ENCODE peak calls at places on chromosomes 4 and X, in four cellular contexts. R is A673, B is mammary epithelial cell, U is neural progenitor cell. J is an unnamed sample.

GRCh38 chr4:103026868-103027267 is 7.4 kb upstream of the SLC9B1 start:
- DNase-seq in B (peak; percentile 19), U (no peak), R (no peak), J (no peak)

GRCh38 chr4:100289530-100289888 is 99.2 kb upstream of the DDIT4L start:
- DNase-seq in B (peak; percentile 12), U (no peak), R (no peak), J (peak; percentile 22)

GRCh38 chrX:147853701-147854100 is 58.0 kb upstream of the FMR1 start:
- DNase-seq in B (no peak), U (no peak), R (no peak), J (no peak)

GRCh38 chr4:7698586-7698985 is 241.1 kb downstream of the AFAP1 start:
- DNase-seq in B (peak; percentile 26), R (no peak), U (peak; percentile 44), J (no peak)

GRCh38 chr4:75004755-75005668 is 72.1 kb downstream of the PARM1 start:
- DNase-seq in R (no peak), U (no peak), B (peak; percentile 24), J (peak; percentile 70)

GRCh38 chr4:143281507-143282169 is 55.0 kb upstream of the GAB1 start:
- DNase-seq in U (no peak), B (no peak), R (no peak), J (no peak)

GRCh38 chrX:15815779-15816452 is 25.6 kb downstream of the ZRSR2 start:
- DNase-seq in R (peak; percentile 74), U (peak; percentile 66), B (no peak), J (peak; percentile 50)

GRCh38 chr4:188197566-188197965 is 58.3 kb downstream of the TRIML1 start:
- DNase-seq in B (no peak), U (no peak), R (peak; percentile 46), J (no peak)

GRCh38 chrX:23332888-23333821 is 1.5 kb upstream of the PTCHD1 start:
- DNase-seq in B (no peak), U (peak; percentile 32), R (no peak), J (no peak)

GRCh38 chrX:23334536-23334870 is at the start of gene PTCHD1:
- DNase-seq in U (no peak), B (no peak), R (no peak), J (no peak)

GRCh38 chrX:23333842-23334535 is 660 bp upstream of the PTCHD1 start:
- DNase-seq in R (peak; percentile 1), B (no peak), U (peak; percentile 67), J (no peak)

GRCh38 chrX:23332101-23332887 is 2.4 kb upstream of the PTCHD1 start:
- DNase-seq in B (no peak), R (no peak), U (peak; percentile 29), J (no peak)

DNA sequence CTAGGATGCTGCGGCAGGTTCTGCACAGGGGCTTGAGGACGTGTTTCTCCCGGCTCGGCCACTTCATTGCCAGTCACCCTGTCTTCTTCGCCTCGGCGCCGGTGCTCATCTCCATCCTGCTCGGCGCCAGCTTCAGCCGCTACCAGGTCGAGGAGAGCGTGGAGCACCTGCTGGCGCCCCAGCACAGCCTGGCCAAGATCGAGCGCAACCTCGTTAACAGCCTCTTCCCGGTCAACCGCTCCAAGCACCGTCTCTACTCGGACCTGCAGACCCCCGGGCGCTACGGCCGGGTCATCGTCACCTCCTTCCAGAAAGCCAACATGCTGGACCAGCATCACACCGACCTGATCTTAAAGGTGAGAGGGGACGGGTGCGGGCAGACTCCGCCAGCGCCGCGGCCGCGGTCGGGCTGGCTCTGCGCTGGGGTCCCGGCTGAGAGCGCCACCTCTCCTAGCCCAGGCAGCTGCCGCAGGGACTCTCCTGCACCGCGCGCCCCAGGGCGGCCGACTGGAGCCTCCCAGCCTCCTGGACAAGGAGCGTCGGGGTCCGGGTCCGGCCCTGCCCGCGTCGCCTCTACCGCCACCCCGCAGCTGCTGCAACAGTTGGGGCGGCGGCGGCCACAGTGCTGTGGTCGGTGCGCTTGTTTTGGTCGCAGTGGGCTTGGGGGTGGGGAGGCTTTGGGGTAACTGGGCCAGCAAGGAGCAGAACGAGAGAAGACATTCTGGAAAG is 386 bp downstream of the PTCHD1 start:
- DNase-seq in U (peak; percentile 52), R (no peak), B (no peak), J (no peak)
- TF ChIP-seq EZH2 in U (peak; percentile 91), R (peak; percentile 80), B (peak; percentile 91), J (no peak)

GRCh38 chrX:132004728-132005127 is 18.4 kb upstream of the STK26 start:
- DNase-seq in B (peak; percentile 67), R (no peak), U (no peak), J (no peak)
- TF ChIP-seq EZH2 in B (no peak), R (no peak), U (no peak), J (no peak)

GRCh38 chr4:82042042-82042441 is 331.7 kb downstream of the HNRNPD start:
- DNase-seq in B (peak; percentile 86), R (no peak), U (no peak), J (no peak)

GRCh38 chr4:82044141-82044993 is 329.4 kb downstream of the HNRNPD start:
- DNase-seq in U (peak; percentile 88), R (peak; percentile 71), B (peak; percentile 77), J (peak; percentile 19)

GRCh38 chr4:82043809-82044137 is 330.0 kb downstream of the HNRNPD start:
- DNase-seq in U (no peak), B (no peak), R (no peak), J (no peak)

GRCh38 chr4:82045267-82045666 is 328.5 kb downstream of the HNRNPD start:
- DNase-seq in B (no peak), U (no peak), R (no peak), J (no peak)

GRCh38 chr4:82043081-82043808 is 330.5 kb downstream of the HNRNPD start:
- DNase-seq in R (no peak), B (peak; percentile 66), U (peak; percentile 23), J (no peak)
- TF ChIP-seq EZH2 in R (no peak), B (no peak), U (peak; percentile 20), J (no peak)

DNA sequence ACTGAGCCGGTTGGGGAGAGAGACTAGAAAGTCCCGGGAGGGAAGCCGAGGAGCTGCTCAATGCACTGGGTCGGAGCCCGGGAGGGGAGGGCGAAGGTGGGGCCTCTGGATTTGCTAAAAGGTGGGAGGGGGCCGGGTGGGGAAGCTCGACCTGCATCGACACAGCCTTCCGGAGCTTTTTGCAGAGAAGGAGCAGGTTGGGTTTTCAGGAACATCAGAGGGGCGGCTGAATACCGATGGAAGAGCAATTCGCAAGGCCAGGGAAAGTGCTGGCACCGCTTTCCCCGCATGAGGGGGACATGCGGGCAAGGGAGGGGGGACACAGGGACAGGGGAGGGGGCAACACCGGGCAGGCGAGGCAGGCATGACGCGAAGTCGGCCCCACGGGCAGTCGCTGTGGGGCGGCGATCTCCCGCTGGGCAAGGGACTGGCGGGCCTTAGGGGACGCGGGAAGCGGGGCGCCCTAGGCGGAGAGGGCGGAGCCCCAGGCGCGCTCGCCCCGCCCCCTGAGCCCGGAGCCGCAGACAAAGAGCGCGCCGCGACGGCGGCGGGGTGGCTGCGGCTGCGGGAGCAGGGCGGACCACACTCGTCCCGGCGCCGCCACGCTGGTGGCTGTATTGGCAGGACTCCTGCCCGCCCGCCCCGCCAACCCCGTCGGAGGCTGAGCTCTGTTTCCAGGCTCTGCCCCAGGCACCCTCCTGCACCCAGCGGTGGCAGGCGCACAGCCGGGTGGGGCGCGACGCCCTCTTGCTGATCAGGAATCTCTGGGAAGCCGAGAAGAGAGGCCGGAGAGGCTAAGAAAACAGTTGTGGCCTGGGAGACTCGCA is 11.6 kb downstream of the PDZD4 start:
- DNase-seq in B (no peak), U (peak; percentile 85), R (peak; percentile 61), J (peak; percentile 24)
- TF ChIP-seq EZH2 in B (no peak), U (no peak), R (no peak), J (no peak)

DNA sequence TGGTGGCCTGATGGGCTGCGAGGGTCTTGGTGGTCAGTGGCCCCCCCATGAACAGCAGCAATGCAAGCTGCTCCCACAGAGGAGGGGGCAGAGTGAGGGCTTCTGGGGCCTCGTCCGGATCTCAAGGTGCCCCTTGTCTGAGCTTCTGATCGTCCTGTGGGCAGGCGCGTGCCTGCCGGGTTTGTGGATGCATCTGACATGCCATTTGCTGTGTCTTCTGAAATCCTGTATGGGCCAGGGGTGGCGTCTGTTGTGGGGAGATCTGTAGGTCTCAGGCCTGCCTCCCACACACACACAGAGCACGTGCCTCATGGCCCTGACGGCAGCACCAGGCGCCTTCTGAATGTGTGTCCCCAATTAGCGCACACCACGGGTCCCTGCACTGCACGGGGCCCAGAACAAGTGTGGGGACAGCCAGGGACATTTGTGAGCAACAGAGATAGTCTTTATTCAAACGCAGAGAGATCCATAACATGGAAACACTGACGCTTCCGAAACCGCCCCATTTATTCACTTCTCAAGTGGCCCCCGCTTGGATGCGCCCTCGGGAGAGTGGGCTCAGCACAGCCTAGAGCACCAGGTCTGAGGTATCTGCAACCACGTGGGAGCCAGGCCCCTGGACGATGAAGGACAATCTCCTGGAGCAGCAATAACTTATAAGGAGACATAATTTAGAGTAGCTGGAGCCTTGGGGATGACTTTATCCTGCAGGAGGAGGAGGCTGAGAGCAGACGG is 5.7 kb downstream of the SPON2 start:
- DNase-seq in U (no peak), B (no peak), R (no peak), J (no peak)
- TF ChIP-seq EZH2 in U (no peak), B (no peak), R (no peak), J (no peak)

J was measured in PC-3.